ENCODE peak calls at places on chromosomes 11 and 22, in five cellular contexts. One of them, this sample, is unnamed. For H3K27me3, the result is how much of the 10 kb centered on the place peaks cover.

GRCh38 chr11:45087761-45088160 is 58.7 kb upstream of the PRDM11 start:
- DNase-seq in effector memory CD4-positive, alpha-beta T cell: no peak
- DNase-seq in thoracic aorta: no peak
- DNase-seq in heart left ventricle: no peak
- DNase-seq in CD8-positive, alpha-beta memory T cell: no peak
- DNase-seq in this sample: no peak

GRCh38 chr11:120324932-120325810 is at the start of gene TLCD5:
- DNase-seq in effector memory CD4-positive, alpha-beta T cell: peak
- DNase-seq in heart left ventricle: peak
- DNase-seq in CD8-positive, alpha-beta memory T cell: no peak
- DNase-seq in thoracic aorta: no peak
- DNase-seq in this sample: peak

GRCh38 chr22:29306830-29307657 is 594 bp downstream of the GAS2L1 start:
- DNase-seq in effector memory CD4-positive, alpha-beta T cell: peak
- DNase-seq in thoracic aorta: no peak
- DNase-seq in heart left ventricle: peak
- DNase-seq in CD8-positive, alpha-beta memory T cell: peak
- DNase-seq in this sample: peak

GRCh38 chr22:25161017-25161915 is 38.4 kb upstream of the CRYBB3 start:
- DNase-seq in thoracic aorta: no peak
- DNase-seq in heart left ventricle: no peak
- DNase-seq in CD8-positive, alpha-beta memory T cell: no peak
- DNase-seq in effector memory CD4-positive, alpha-beta T cell: no peak
- DNase-seq in this sample: no peak

GRCh38 chr11:110774138-110775014 is 62.1 kb upstream of the ARHGAP20 start:
- DNase-seq in thoracic aorta: no peak
- DNase-seq in CD8-positive, alpha-beta memory T cell: no peak
- DNase-seq in effector memory CD4-positive, alpha-beta T cell: no peak
- DNase-seq in heart left ventricle: no peak
- DNase-seq in this sample: no peak

GRCh38 chr11:45662665-45663485 is 2.5 kb downstream of the CHST1 start:
- DNase-seq in heart left ventricle: no peak
- DNase-seq in effector memory CD4-positive, alpha-beta T cell: no peak
- DNase-seq in CD8-positive, alpha-beta memory T cell: no peak
- DNase-seq in thoracic aorta: peak
- DNase-seq in this sample: no peak

GRCh38 chr11:74693531-74693930 is 37.7 kb downstream of the CHRDL2 start:
- DNase-seq in effector memory CD4-positive, alpha-beta T cell: no peak
- DNase-seq in CD8-positive, alpha-beta memory T cell: no peak
- DNase-seq in thoracic aorta: no peak
- DNase-seq in heart left ventricle: no peak
- DNase-seq in this sample: no peak

GRCh38 chr11:102110761-102111010 is 439 bp downstream of the YAP1 start:
- DNase-seq in CD8-positive, alpha-beta memory T cell: peak
- DNase-seq in heart left ventricle: no peak
- DNase-seq in thoracic aorta: no peak
- DNase-seq in effector memory CD4-positive, alpha-beta T cell: no peak
- DNase-seq in this sample: no peak

GRCh38 chr11:44729718-44730117 is 3.0 kb downstream of the TSPAN18 start:
- DNase-seq in thoracic aorta: no peak
- DNase-seq in effector memory CD4-positive, alpha-beta T cell: no peak
- DNase-seq in heart left ventricle: no peak
- DNase-seq in CD8-positive, alpha-beta memory T cell: no peak
- DNase-seq in this sample: no peak

GRCh38 chr11:61345170-61345610 is 12.2 kb downstream of the TKFC start:
- DNase-seq in heart left ventricle: no peak
- DNase-seq in effector memory CD4-positive, alpha-beta T cell: no peak
- DNase-seq in CD8-positive, alpha-beta memory T cell: no peak
- DNase-seq in thoracic aorta: no peak
- DNase-seq in this sample: no peak

GRCh38 chr11:8018742-8019631 is 31.9 kb downstream of the EIF3F start:
- DNase-seq in CD8-positive, alpha-beta memory T cell: peak
- DNase-seq in heart left ventricle: peak
- DNase-seq in effector memory CD4-positive, alpha-beta T cell: peak
- DNase-seq in thoracic aorta: peak
- DNase-seq in this sample: peak

GRCh38 chr11:2803186-2804057 is 82.2 kb downstream of the CDKN1C start:
- DNase-seq in CD8-positive, alpha-beta memory T cell: no peak
- DNase-seq in effector memory CD4-positive, alpha-beta T cell: no peak
- DNase-seq in thoracic aorta: no peak
- DNase-seq in heart left ventricle: peak
- DNase-seq in this sample: peak

GRCh38 chr11:128246364-128247234 is 340.8 kb downstream of the ETS1 start:
- DNase-seq in effector memory CD4-positive, alpha-beta T cell: no peak
- DNase-seq in CD8-positive, alpha-beta memory T cell: no peak
- DNase-seq in thoracic aorta: no peak
- DNase-seq in heart left ventricle: no peak
- DNase-seq in this sample: no peak

GRCh38 chr11:70851907-70852306 is 400.5 kb downstream of the SHANK2 start:
- DNase-seq in CD8-positive, alpha-beta memory T cell: no peak
- DNase-seq in heart left ventricle: no peak
- DNase-seq in effector memory CD4-positive, alpha-beta T cell: no peak
- DNase-seq in thoracic aorta: no peak
- DNase-seq in this sample: no peak

GRCh38 chr11:1953489-1954284 is 6.6 kb downstream of the MRPL23 start:
- DNase-seq in CD8-positive, alpha-beta memory T cell: no peak
- DNase-seq in heart left ventricle: peak
- DNase-seq in effector memory CD4-positive, alpha-beta T cell: no peak
- DNase-seq in thoracic aorta: no peak
- DNase-seq in this sample: peak

GRCh38 chr11:63958013-63958412 is 16.4 kb upstream of the COX8A start:
- DNase-seq in CD8-positive, alpha-beta memory T cell: no peak
- DNase-seq in heart left ventricle: no peak
- DNase-seq in effector memory CD4-positive, alpha-beta T cell: no peak
- DNase-seq in thoracic aorta: no peak
- DNase-seq in this sample: no peak

GRCh38 chr11:128948583-128948982 is 5.9 kb upstream of the TP53AIP1 start:
- DNase-seq in heart left ventricle: no peak
- DNase-seq in effector memory CD4-positive, alpha-beta T cell: no peak
- DNase-seq in thoracic aorta: no peak
- DNase-seq in CD8-positive, alpha-beta memory T cell: no peak
- DNase-seq in this sample: no peak

GRCh38 chr11:45609337-45609736 is 56.1 kb downstream of the CHST1 start:
- DNase-seq in thoracic aorta: no peak
- DNase-seq in heart left ventricle: no peak
- DNase-seq in CD8-positive, alpha-beta memory T cell: no peak
- DNase-seq in effector memory CD4-positive, alpha-beta T cell: no peak
- DNase-seq in this sample: no peak

GRCh38 chr22:24416095-24416494 is 11.3 kb upstream of the ADORA2A start:
- DNase-seq in heart left ventricle: no peak
- DNase-seq in CD8-positive, alpha-beta memory T cell: no peak
- DNase-seq in thoracic aorta: no peak
- DNase-seq in effector memory CD4-positive, alpha-beta T cell: no peak
- DNase-seq in this sample: no peak

GRCh38 chr11:8031248-8032115 is 44.3 kb downstream of the EIF3F start:
- DNase-seq in effector memory CD4-positive, alpha-beta T cell: no peak
- DNase-seq in thoracic aorta: no peak
- DNase-seq in CD8-positive, alpha-beta memory T cell: no peak
- DNase-seq in heart left ventricle: no peak
- DNase-seq in this sample: no peak

DNA sequence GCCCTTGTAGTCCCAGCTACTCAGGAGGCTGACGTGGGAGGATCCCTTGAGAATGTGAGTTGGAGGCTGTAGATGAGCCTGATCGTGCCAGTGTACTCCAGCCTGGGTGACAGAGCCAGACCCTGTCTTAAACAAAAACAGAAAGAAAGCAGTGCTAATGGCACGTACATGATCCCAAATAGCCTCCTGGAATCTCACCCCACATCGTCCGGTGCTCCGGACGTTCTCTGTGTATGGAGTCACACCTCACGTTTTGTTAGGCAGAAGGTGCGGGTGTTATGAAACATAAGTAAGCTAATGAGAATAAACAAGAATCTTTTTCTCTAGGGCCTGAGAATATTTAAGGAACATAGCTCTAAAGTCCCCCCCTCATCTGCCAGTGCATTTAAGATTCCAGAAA is 23.7 kb upstream of the MICAL3 start:
- DNase-seq in heart left ventricle: no peak
- DNase-seq in thoracic aorta: no peak
- DNase-seq in effector memory CD4-positive, alpha-beta T cell: no peak
- DNase-seq in CD8-positive, alpha-beta memory T cell: no peak
- DNase-seq in this sample: no peak
- H3K4me3 ChIP-seq in heart left ventricle: no peak
- H3K4me3 ChIP-seq in thoracic aorta: no peak
- H3K4me3 ChIP-seq in effector memory CD4-positive, alpha-beta T cell: no peak
- H3K4me3 ChIP-seq in CD8-positive, alpha-beta memory T cell: no peak
- H3K4me3 ChIP-seq in this sample: no peak

GRCh38 chr22:22420580-22420979 is 88.0 kb downstream of the ZNF280B start:
- DNase-seq in CD8-positive, alpha-beta memory T cell: no peak
- DNase-seq in heart left ventricle: no peak
- DNase-seq in thoracic aorta: no peak
- DNase-seq in effector memory CD4-positive, alpha-beta T cell: no peak
- DNase-seq in this sample: no peak
- H3K27me3 ChIP-seq in CD8-positive, alpha-beta memory T cell: under half
- H3K27me3 ChIP-seq in heart left ventricle: under half
- H3K27me3 ChIP-seq in thoracic aorta: under half
- H3K27me3 ChIP-seq in effector memory CD4-positive, alpha-beta T cell: under half
- H3K27me3 ChIP-seq in this sample: under half

GRCh38 chr11:57501951-57502350 is 13.6 kb downstream of the SLC43A1 start:
- DNase-seq in heart left ventricle: no peak
- DNase-seq in effector memory CD4-positive, alpha-beta T cell: no peak
- DNase-seq in thoracic aorta: no peak
- DNase-seq in CD8-positive, alpha-beta memory T cell: no peak
- DNase-seq in this sample: no peak
- H3K27ac ChIP-seq in heart left ventricle: peak
- H3K27ac ChIP-seq in effector memory CD4-positive, alpha-beta T cell: no peak
- H3K27ac ChIP-seq in thoracic aorta: no peak
- H3K27ac ChIP-seq in CD8-positive, alpha-beta memory T cell: no peak
- H3K27ac ChIP-seq in this sample: no peak

DNA sequence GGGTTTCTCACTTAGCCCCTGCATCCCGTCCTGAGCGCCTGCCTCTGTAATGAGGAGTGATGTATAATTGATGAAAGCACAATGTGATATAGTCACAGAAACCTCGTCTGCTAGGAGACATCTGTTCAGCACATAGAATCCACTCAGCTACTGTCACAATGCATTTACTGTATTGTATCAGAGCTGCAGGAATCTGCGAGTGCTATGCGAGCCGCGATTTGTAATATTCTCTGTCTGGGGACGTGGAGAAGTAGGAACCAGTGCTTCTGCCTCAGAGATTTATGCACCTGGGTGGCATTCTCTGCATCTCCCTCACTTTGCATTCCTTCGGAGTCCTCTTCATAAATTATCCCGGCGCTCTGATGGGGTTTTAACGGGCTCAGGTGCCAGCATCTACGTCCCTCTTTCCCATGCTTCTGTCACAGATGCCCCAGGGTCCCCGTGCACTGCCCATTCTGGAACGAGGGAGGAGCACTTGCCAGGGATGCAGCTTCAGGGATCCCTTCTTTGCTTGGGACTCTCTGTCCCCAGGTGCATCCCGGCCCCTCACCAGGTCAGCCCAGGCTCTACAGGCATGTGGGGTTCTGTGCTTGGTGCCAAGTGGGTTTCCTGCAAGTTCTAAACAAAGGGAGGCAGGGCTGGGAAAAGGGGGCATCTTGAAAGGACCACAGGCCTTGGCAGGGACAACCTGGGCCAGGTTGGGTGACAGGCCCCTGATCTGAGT is 205.5 kb downstream of the DSCAML1 start:
- DNase-seq in thoracic aorta: no peak
- DNase-seq in effector memory CD4-positive, alpha-beta T cell: no peak
- DNase-seq in CD8-positive, alpha-beta memory T cell: no peak
- DNase-seq in heart left ventricle: no peak
- DNase-seq in this sample: peak
- H3K4me3 ChIP-seq in thoracic aorta: no peak
- H3K4me3 ChIP-seq in effector memory CD4-positive, alpha-beta T cell: no peak
- H3K4me3 ChIP-seq in CD8-positive, alpha-beta memory T cell: no peak
- H3K4me3 ChIP-seq in heart left ventricle: no peak
- H3K4me3 ChIP-seq in this sample: no peak

This sample was measured in tibial artery.